ENCODE peak calls at places on chromosomes 7 and 10, in five cellular contexts. Z is body of pancreas; D is GM23338; X is CD8-positive, alpha-beta T cell; S is Caco-2. R is an unnamed sample.

GRCh38 chr7:82481499-82482097 is 38.0 kb upstream of the CACNA2D1 start:
- DNase-seq in Z (no peak), S (no peak), D (peak; percentile 58), X (no peak), R (no peak)

GRCh38 chr10:52146766-52147165 is 167.3 kb upstream of the DKK1 start:
- DNase-seq in X (no peak), D (no peak), Z (no peak), S (no peak), R (peak; percentile 7)

GRCh38 chr10:92695679-92696605 is 6.2 kb downstream of the HHEX start:
- DNase-seq in X (no peak), Z (peak; percentile 39), S (no peak), D (peak; percentile 56), R (no peak)

GRCh38 chr10:48905311-48905710 is 34.3 kb downstream of the LRRC18 start:
- DNase-seq in S (no peak), Z (no peak), D (no peak), X (peak; percentile 34), R (no peak)

GRCh38 chr7:100477871-100478248 is 1.2 kb downstream of the TSC22D4 start:
- DNase-seq in D (no peak), S (no peak), Z (no peak), X (peak; percentile 57), R (no peak)

GRCh38 chr7:133110312-133110711 is 28.4 kb upstream of the CHCHD3 start:
- DNase-seq in S (no peak), X (no peak), D (no peak), Z (no peak), R (no peak)

GRCh38 chr7:83579740-83580139 is 69.2 kb downstream of the SEMA3E start:
- DNase-seq in S (no peak), D (no peak), X (no peak), Z (no peak), R (no peak)

GRCh38 chr10:14009315-14010082 is 321.2 kb downstream of the FRMD4A start:
- DNase-seq in Z (no peak), S (no peak), X (peak; percentile 61), D (no peak), R (peak; percentile 52)

GRCh38 chr7:28315565-28316420 is 96.5 kb upstream of the CREB5 start:
- DNase-seq in X (no peak), D (no peak), Z (no peak), S (no peak), R (peak; percentile 21)

GRCh38 chr7:101862280-101863220 is 45.1 kb downstream of the CUX1 start:
- DNase-seq in S (no peak), D (peak; percentile 60), X (no peak), Z (no peak), R (no peak)

GRCh38 chr10:112446055-112446854 is 459 bp downstream of the ZDHHC6 start:
- DNase-seq in X (no peak), S (no peak), Z (no peak), D (no peak), R (no peak)

GRCh38 chr10:92419740-92420553 is 129.0 kb downstream of the MARCHF5 start:
- DNase-seq in X (no peak), D (peak; percentile 86), S (no peak), Z (peak; percentile 52), R (no peak)

GRCh38 chr7:28623105-28623730 is 210.9 kb downstream of the CREB5 start:
- DNase-seq in S (no peak), Z (no peak), X (no peak), D (no peak), R (peak; percentile 38)

GRCh38 chr7:29095666-29096560 is 50.4 kb downstream of the CPVL start:
- DNase-seq in Z (no peak), D (no peak), S (no peak), X (no peak), R (no peak)

GRCh38 chr10:121596668-121597503 is 1.4 kb downstream of the FGFR2 start:
- DNase-seq in D (peak; percentile 95), Z (peak; percentile 38), S (peak; percentile 76), X (no peak), R (no peak)

GRCh38 chr7:1046722-1047679 is 2.7 kb downstream of the GPR146 start:
- DNase-seq in Z (peak; percentile 73), D (no peak), S (no peak), X (no peak), R (no peak)

GRCh38 chr7:70582921-70583895 is 548.7 kb upstream of the GALNT17 start:
- DNase-seq in D (peak; percentile 72), S (no peak), Z (no peak), X (no peak), R (no peak)

GRCh38 chr7:29077181-29077580 is 69.2 kb downstream of the CPVL start:
- DNase-seq in Z (no peak), X (no peak), D (no peak), S (no peak), R (no peak)

GRCh38 chr10:70662362-70663220 is 9.7 kb upstream of the ADAMTS14 start:
- DNase-seq in X (no peak), S (no peak), Z (no peak), D (no peak), R (no peak)

GRCh38 chr10:113049881-113050280 is 99.8 kb downstream of the TCF7L2 start:
- DNase-seq in X (no peak), D (no peak), Z (no peak), S (no peak), R (no peak)

GRCh38 chr10:68296833-68297232 is 35.0 kb upstream of the HNRNPH3 start:
- DNase-seq in D (no peak), S (no peak), Z (no peak), X (no peak), R (peak; percentile 5)

GRCh38 chr10:17029581-17030271 is 99.9 kb downstream of the CUBN start:
- DNase-seq in S (no peak), Z (peak; percentile 61), X (peak; percentile 74), D (no peak), R (no peak)

GRCh38 chr7:17939670-17940301 is 508 bp downstream of the SNX13 start:
- DNase-seq in Z (peak; percentile 50), X (peak; percentile 68), D (peak; percentile 51), S (peak; percentile 61), R (no peak)

GRCh38 chr10:123567984-123568745 is 98.0 kb upstream of the GPR26 start:
- DNase-seq in S (no peak), X (no peak), Z (no peak), D (no peak), R (no peak)

GRCh38 chr7:102046373-102047117 is 229.1 kb downstream of the CUX1 start:
- DNase-seq in Z (no peak), D (no peak), S (no peak), X (no peak), R (no peak)

GRCh38 chr10:4059471-4060138 is 274.6 kb upstream of the KLF6 start:
- DNase-seq in S (no peak), X (no peak), Z (no peak), D (no peak), R (no peak)

GRCh38 chr10:70799124-70799523 is 13.9 kb upstream of the TBATA start:
- DNase-seq in D (no peak), X (no peak), Z (no peak), S (no peak), R (no peak)

GRCh38 chr10:132265878-132266496 is 41.8 kb downstream of the STK32C start:
- DNase-seq in D (no peak), X (no peak), Z (no peak), S (no peak), R (peak; percentile 5)

GRCh38 chr7:141649865-141650499 is 52.0 kb downstream of the DENND11 start:
- DNase-seq in S (peak; percentile 67), D (peak; percentile 91), X (no peak), Z (peak; percentile 83), R (peak; percentile 68)

GRCh38 chr7:140404565-140405080 is 765 bp downstream of the RAB19 start:
- DNase-seq in Z (no peak), S (no peak), X (no peak), D (no peak), R (no peak)

GRCh38 chr10:132873395-132873794 is 69.0 kb downstream of the CFAP46 start:
- DNase-seq in X (no peak), S (no peak), Z (no peak), D (no peak), R (no peak)

GRCh38 chr10:119418401-119418800 is 124.1 kb downstream of the RGS10 start:
- DNase-seq in Z (no peak), X (no peak), S (no peak), D (no peak), R (no peak)
- TF ChIP-seq CTCF in Z (no peak), X (no peak), S (no peak), D (no peak), R (no peak)

GRCh38 chr7:90155206-90155605 is 937 bp downstream of the STEAP1 start:
- DNase-seq in D (no peak), S (no peak), Z (no peak), X (no peak), R (no peak)
- H3K4me3 ChIP-seq in D (peak overlapping the region; percentile 69), S (peak overlapping the region; percentile 87), Z (no peak overlapping the region), X (no peak overlapping the region), R (no peak overlapping the region)

GRCh38 chr10:21159669-21160068 is 262.6 kb upstream of the NEBL start:
- DNase-seq in X (no peak), S (no peak), D (no peak), Z (no peak), R (no peak)
- TF ChIP-seq CTCF in X (no peak), S (no peak), D (no peak), Z (no peak), R (no peak)

GRCh38 chr7:32071466-32072091 is 1.4 kb upstream of the PDE1C start:
- DNase-seq in S (no peak), Z (no peak), D (peak; percentile 21), X (no peak), R (no peak)
- H3K4me3 ChIP-seq in S (no peak overlapping the region), Z (no peak overlapping the region), D (peak overlapping the region; percentile 90), X (no peak overlapping the region), R (peak overlapping the region; percentile 77)

GRCh38 chr10:31133628-31134302 is 102.1 kb upstream of the ZNF438 start:
- DNase-seq in D (peak; percentile 71), S (peak; percentile 78), X (peak; percentile 81), Z (peak; percentile 83), R (no peak)
- TF ChIP-seq CTCF in D (no peak), S (no peak), X (no peak), Z (no peak), R (no peak)

GRCh38 chr10:86775859-86776180 is 19.4 kb downstream of the BMPR1A start:
- DNase-seq in S (no peak), D (no peak), Z (no peak), X (no peak), R (no peak)

GRCh38 chr10:86775056-86775858 is 18.8 kb downstream of the BMPR1A start:
- DNase-seq in D (no peak), S (no peak), X (no peak), Z (no peak), R (no peak)

GRCh38 chr10:86785021-86785420 is 28.6 kb downstream of the BMPR1A start:
- DNase-seq in Z (no peak), D (no peak), X (no peak), S (no peak), R (no peak)

GRCh38 chr10:86782691-86783418 is 26.4 kb downstream of the BMPR1A start:
- DNase-seq in X (no peak), S (no peak), Z (no peak), D (no peak), R (no peak)

GRCh38 chr10:86779267-86780017 is 23.0 kb downstream of the BMPR1A start:
- DNase-seq in S (no peak), X (no peak), D (no peak), Z (no peak), R (no peak)
- H3K4me3 ChIP-seq in S (no peak overlapping the region), X (no peak overlapping the region), D (no peak overlapping the region), Z (no peak overlapping the region), R (no peak overlapping the region)

GRCh38 chr7:128266891-128267839 is 26.1 kb downstream of the LEP start:
- DNase-seq in X (no peak), Z (peak; percentile 63), S (peak; percentile 52), D (peak; percentile 81), R (peak; percentile 19)
- TF ChIP-seq CTCF in X (no peak), Z (no peak), S (no peak), D (peak; percentile 22), R (peak; percentile 32)

R was measured in AG04449.